ENCODE peak calls at places on chromosomes 13 and 19, in seven cellular contexts. Z, O, C, R, L, E and Y are unnamed samples.
A peak's percentile ranks its signal among the peaks of the same experiment; 100 is the strongest.

GRCh38 chr13:87035538-87035937 is 635.6 kb upstream of the SLITRK5 start:
- DNase-seq in Z (no peak), E (no peak), O (no peak), C (no peak), L (no peak), R (no peak), Y (no peak)

GRCh38 chr19:51439021-51439465 is 19.2 kb downstream of the SIGLEC8 start:
- DNase-seq in R (no peak), L (peak; percentile 40), E (no peak), C (no peak), O (no peak), Z (no peak), Y (no peak)

GRCh38 chr13:28819748-28820098 is 416 bp upstream of the MTUS2 start:
- DNase-seq in O (peak; percentile 78), C (peak; percentile 60), Z (peak; percentile 44), R (peak; percentile 30), L (peak; percentile 81), E (no peak), Y (no peak)

GRCh38 chr13:102033316-102033715 is 368.5 kb downstream of the FGF14 start:
- DNase-seq in Z (no peak), O (no peak), E (no peak), R (no peak), C (no peak), L (no peak), Y (no peak)

GRCh38 chr19:5926641-5927438 is 12.8 kb downstream of the CAPS start:
- DNase-seq in R (no peak), L (no peak), O (no peak), Z (peak; percentile 71), C (no peak), E (peak; percentile 51), Y (no peak)

GRCh38 chr19:47253467-47253881 is 2.9 kb upstream of the CCDC9 start:
- DNase-seq in C (no peak), O (no peak), L (no peak), Z (no peak), R (peak; percentile 95), E (no peak), Y (no peak)

GRCh38 chr19:35098413-35099049 is 17.1 kb upstream of the FXYD3 start:
- DNase-seq in E (no peak), R (no peak), Z (no peak), O (no peak), L (no peak), C (peak; percentile 94), Y (no peak)

GRCh38 chr19:30686911-30687566 is 314.9 kb downstream of the ZNF536 start:
- DNase-seq in E (no peak), O (no peak), Z (no peak), R (no peak), C (no peak), L (no peak), Y (no peak)

GRCh38 chr19:37551123-37551993 is 43.2 kb downstream of the ZNF571 start:
- DNase-seq in O (no peak), L (no peak), C (no peak), R (peak; percentile 71), Z (peak; percentile 47), E (no peak), Y (no peak)

GRCh38 chr19:12202250-12202649 is 39.4 kb downstream of the ZNF136 start:
- DNase-seq in R (no peak), C (no peak), L (peak; percentile 31), O (no peak), E (no peak), Z (peak; percentile 16), Y (no peak)

GRCh38 chr13:34833562-34834182 is 108.4 kb upstream of the NBEA start:
- DNase-seq in E (no peak), L (peak; percentile 68), O (no peak), R (peak; percentile 32), C (no peak), Z (no peak), Y (no peak)

GRCh38 chr19:48090281-48090802 is 20.3 kb downstream of the PLA2G4C start:
- DNase-seq in R (no peak), E (no peak), L (no peak), Z (no peak), C (no peak), O (no peak), Y (no peak)

GRCh38 chr13:102394158-102395053 is 7.4 kb downstream of the FGF14 start:
- DNase-seq in R (peak; percentile 78), C (peak; percentile 96), Z (peak; percentile 97), O (peak; percentile 96), L (peak; percentile 96), E (peak; percentile 95), Y (peak; percentile 90)

GRCh38 chr13:71879129-71879535 is 12.1 kb upstream of the DACH1 start:
- DNase-seq in R (peak; percentile 32), O (peak; percentile 50), C (no peak), Z (peak; percentile 11), E (no peak), L (peak; percentile 36), Y (no peak)

GRCh38 chr19:13169769-13170168 is 19.6 kb downstream of the IER2 start:
- DNase-seq in C (no peak), Z (no peak), R (peak; percentile 66), E (no peak), O (no peak), L (no peak), Y (no peak)

GRCh38 chr13:109500146-109500773 is 286.1 kb downstream of the IRS2 start:
- DNase-seq in O (peak; percentile 15), Z (no peak), L (peak; percentile 46), R (peak; percentile 13), E (no peak), C (no peak), Y (no peak)

GRCh38 chr19:30064021-30064699 is 122.1 kb downstream of the URI1 start:
- DNase-seq in O (no peak), Z (no peak), R (no peak), C (no peak), E (no peak), L (no peak), Y (peak; percentile 82)

GRCh38 chr19:44582581-44583265 is 30.6 kb upstream of the IGSF23 start:
- DNase-seq in C (peak; percentile 62), R (no peak), L (peak; percentile 79), O (no peak), Z (no peak), E (peak; percentile 17), Y (no peak)

GRCh38 chr19:35673121-35673804 is 6.9 kb downstream of the UPK1A start:
- DNase-seq in L (peak; percentile 83), C (peak; percentile 54), E (peak; percentile 34), O (no peak), Z (no peak), R (peak; percentile 43), Y (no peak)

DNA sequence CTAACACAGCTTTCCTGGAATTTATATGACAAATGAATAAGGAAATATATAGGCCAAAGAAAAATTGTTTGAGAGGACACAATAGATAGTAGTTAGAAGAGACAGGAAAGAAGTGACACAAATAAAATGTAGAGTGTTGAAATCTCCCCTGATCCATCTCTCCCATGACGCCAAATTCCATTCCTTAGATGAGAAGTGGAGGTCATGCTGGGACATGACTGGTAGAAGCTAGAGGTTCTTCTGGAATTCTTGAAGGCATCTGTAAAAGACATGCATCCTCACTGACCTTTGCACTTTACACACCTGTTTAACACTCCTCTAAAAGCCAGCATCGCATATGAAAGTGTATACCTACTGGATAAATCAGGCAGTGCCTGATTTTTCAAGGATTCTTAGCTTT is 67.8 kb downstream of the DGKH start:
- DNase-seq in L (no peak), R (no peak), Z (no peak), O (no peak), C (no peak), E (no peak), Y (no peak)
- H3K27ac ChIP-seq in L (no peak overlapping the region), R (no peak overlapping the region), Z (no peak overlapping the region), O (no peak overlapping the region), C (no peak overlapping the region), E (no peak overlapping the region), Y (no peak overlapping the region)

GRCh38 chr13:23617551-23618014 is 47.4 kb downstream of the TNFRSF19 start:
- DNase-seq in R (peak; percentile 97), O (no peak), Z (no peak), L (no peak), C (no peak), E (no peak), Y (no peak)

GRCh38 chr13:23616228-23616627 is 46.0 kb downstream of the TNFRSF19 start:
- DNase-seq in C (no peak), R (no peak), E (no peak), L (no peak), O (no peak), Z (no peak), Y (no peak)

GRCh38 chr13:23620211-23620610 is 50.0 kb downstream of the TNFRSF19 start:
- DNase-seq in L (no peak), E (no peak), R (no peak), O (no peak), Z (no peak), C (no peak), Y (no peak)

GRCh38 chr13:23619073-23619855 is 49.1 kb downstream of the TNFRSF19 start:
- DNase-seq in R (peak; percentile 23), L (no peak), C (no peak), O (no peak), E (no peak), Z (no peak), Y (no peak)

DNA sequence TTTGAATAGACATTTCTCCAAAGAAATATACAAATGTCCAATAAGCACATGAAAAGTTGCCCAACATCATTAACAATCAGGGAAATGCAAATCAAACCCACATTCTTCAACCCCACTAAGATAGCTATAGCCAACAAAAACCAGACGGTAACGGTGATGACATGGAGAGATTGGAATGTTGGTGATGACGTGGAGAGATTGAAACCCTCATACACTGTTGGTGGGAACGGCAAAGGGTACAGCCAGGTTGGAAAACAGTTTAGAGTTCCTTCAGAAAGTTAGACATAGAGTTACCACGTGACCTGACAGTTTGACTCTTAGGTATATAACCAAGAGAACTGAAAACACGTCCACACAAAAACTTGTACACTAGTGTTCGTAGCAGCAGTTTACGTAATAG is 48.1 kb downstream of the TNFRSF19 start:
- DNase-seq in R (peak; percentile 99), E (no peak), L (no peak), C (no peak), Z (no peak), O (no peak), Y (no peak)
- H3K27ac ChIP-seq in R (peak overlapping the region; percentile 84), E (no peak overlapping the region), L (no peak overlapping the region), C (peak overlapping the region; percentile 38), Z (peak overlapping the region; percentile 42), O (no peak overlapping the region), Y (no peak overlapping the region)

GRCh38 chr19:10735741-10736140 is 17.9 kb downstream of the DNM2 start:
- DNase-seq in E (no peak), L (no peak), R (no peak), O (no peak), Z (no peak), C (no peak), Y (no peak)

GRCh38 chr19:10727599-10728250 is 9.8 kb downstream of the DNM2 start:
- DNase-seq in C (no peak), L (no peak), Z (no peak), E (no peak), O (no peak), R (no peak), Y (no peak)

GRCh38 chr19:10729406-10729805 is 11.5 kb downstream of the DNM2 start:
- DNase-seq in L (no peak), C (no peak), Z (no peak), O (no peak), E (no peak), R (no peak), Y (no peak)

GRCh38 chr19:10726268-10726667 is 8.4 kb downstream of the DNM2 start:
- DNase-seq in O (no peak), E (no peak), C (no peak), Z (no peak), R (no peak), L (no peak), Y (no peak)

GRCh38 chr19:10730932-10731331 is 13.1 kb downstream of the DNM2 start:
- DNase-seq in C (no peak), E (no peak), R (no peak), Z (no peak), O (no peak), L (no peak), Y (no peak)
- H3K27ac ChIP-seq in C (peak overlapping the region; percentile 64), E (no peak overlapping the region), R (no peak overlapping the region), Z (peak overlapping the region; percentile 60), O (no peak overlapping the region), L (no peak overlapping the region), Y (peak overlapping the region; percentile 99)

GRCh38 chr19:54364775-54365257 is at the start of gene LAIR1:
- DNase-seq in R (no peak), C (no peak), L (no peak), E (peak; percentile 35), O (no peak), Z (no peak), Y (peak; percentile 33)
- H3K27ac ChIP-seq in R (no peak within 1 kb of the TSS), C (peak within 1 kb of the TSS; percentile 44), L (no peak within 1 kb of the TSS), E (no peak within 1 kb of the TSS), O (no peak within 1 kb of the TSS), Z (peak within 1 kb of the TSS; percentile 62), Y (peak within 1 kb of the TSS; percentile 59)